ENCODE peak calls at places on chromosomes 5 and 9, in six cellular contexts. F, Z, K, D, C and X are unnamed samples.
A peak's percentile ranks its signal among the peaks of the same experiment; 100 is the strongest.

GRCh38 chr5:35415305-35415704 is 185.0 kb upstream of the PRLR start:
- DNase-seq in K (no peak), F (no peak), Z (no peak), D (no peak), C (no peak), X (no peak)

GRCh38 chr9:95010431-95010838 is 283.9 kb downstream of the AOPEP start:
- DNase-seq in K (no peak), D (no peak), F (no peak), Z (no peak), C (no peak), X (no peak)

GRCh38 chr9:19404278-19405075 is 4.3 kb upstream of the ACER2 start:
- DNase-seq in D (no peak), F (no peak), Z (no peak), C (no peak), K (no peak), X (no peak)

GRCh38 chr9:124357591-124358361 is 57.5 kb downstream of the PSMB7 start:
- DNase-seq in F (no peak), K (no peak), C (no peak), D (no peak), Z (no peak), X (no peak)

GRCh38 chr5:172940242-172941066 is 18.8 kb upstream of the RPL26L1 start:
- DNase-seq in D (no peak), F (no peak), C (peak; percentile 77), Z (peak; percentile 24), K (no peak), X (no peak)

GRCh38 chr9:95880011-95880690 is 4.7 kb downstream of the ERCC6L2 start:
- DNase-seq in Z (no peak), F (no peak), K (no peak), D (no peak), C (no peak), X (no peak)

GRCh38 chr5:74201334-74202081 is 439.0 kb downstream of the ENC1 start:
- DNase-seq in F (peak; percentile 58), Z (peak; percentile 61), C (no peak), K (peak; percentile 27), D (no peak), X (peak; percentile 72)

GRCh38 chr5:59128646-59129290 is 545.9 kb downstream of the RAB3C start:
- DNase-seq in C (no peak), K (no peak), Z (no peak), D (no peak), F (no peak), X (no peak)

GRCh38 chr5:108093186-108093585 is 288.7 kb downstream of the FBXL17 start:
- DNase-seq in K (no peak), C (no peak), F (no peak), Z (no peak), D (no peak), X (no peak)

GRCh38 chr9:137030528-137030927 is 1.4 kb downstream of the FUT7 start:
- DNase-seq in Z (no peak), K (no peak), D (no peak), F (no peak), C (peak; percentile 75), X (no peak)

GRCh38 chr5:82684659-82685058 is 392.5 kb downstream of the TMEM167A start:
- DNase-seq in Z (no peak), D (no peak), C (no peak), F (no peak), K (no peak), X (no peak)

GRCh38 chr5:150377964-150378694 is 20.6 kb downstream of the TCOF1 start:
- DNase-seq in Z (no peak), K (no peak), D (no peak), F (no peak), C (no peak), X (no peak)

GRCh38 chr9:2817987-2818386 is 25.9 kb downstream of the PUM3 start:
- DNase-seq in F (no peak), C (no peak), Z (no peak), K (no peak), D (no peak), X (no peak)

GRCh38 chr5:138178516-138179276 is at the start of the genes BRD8 and KIF20A:
- DNase-seq in F (peak; percentile 97), Z (peak; percentile 98), C (peak; percentile 96), K (peak; percentile 99), D (peak; percentile 98), X (peak; percentile 98)

GRCh38 chr5:6734243-6734695 is 21.0 kb downstream of the TENT4A start:
- DNase-seq in C (no peak), Z (peak; percentile 70), D (no peak), F (peak; percentile 52), K (peak; percentile 18), X (no peak)

GRCh38 chr5:175873090-175873454 is 1.7 kb downstream of the CPLX2 start:
- DNase-seq in F (no peak), K (no peak), Z (no peak), D (peak; percentile 65), C (peak; percentile 57), X (peak; percentile 84)

GRCh38 chr5:528625-529511 is 4.6 kb upstream of the SLC9A3 start:
- DNase-seq in D (no peak), Z (peak; percentile 34), F (peak; percentile 9), K (no peak), C (peak; percentile 41), X (peak; percentile 9)

GRCh38 chr9:112552229-112553050 is 65.8 kb downstream of the KIAA1958 start:
- DNase-seq in C (no peak), D (no peak), F (no peak), Z (no peak), K (no peak), X (no peak)

GRCh38 chr5:166270712-166271111 is 2020.7 kb upstream of the WWC1 start:
- DNase-seq in K (no peak), D (no peak), F (no peak), C (no peak), Z (no peak), X (no peak)

GRCh38 chr5:180068519-180069090 is 3.0 kb downstream of the RNF130 start:
- DNase-seq in K (no peak), Z (no peak), F (no peak), D (no peak), C (no peak), X (no peak)

GRCh38 chr9:131658753-131659129 is 81.1 kb downstream of the RAPGEF1 start:
- DNase-seq in C (no peak), K (no peak), F (no peak), Z (no peak), D (no peak), X (no peak)

GRCh38 chr9:27124151-27124550 is 15.1 kb downstream of the TEK start:
- DNase-seq in F (no peak), Z (no peak), C (no peak), D (no peak), K (no peak), X (no peak)

GRCh38 chr9:27117489-27118135 is 8.6 kb downstream of the TEK start:
- DNase-seq in Z (peak; percentile 56), F (peak; percentile 90), C (peak; percentile 65), K (no peak), D (peak; percentile 35), X (no peak)

DNA sequence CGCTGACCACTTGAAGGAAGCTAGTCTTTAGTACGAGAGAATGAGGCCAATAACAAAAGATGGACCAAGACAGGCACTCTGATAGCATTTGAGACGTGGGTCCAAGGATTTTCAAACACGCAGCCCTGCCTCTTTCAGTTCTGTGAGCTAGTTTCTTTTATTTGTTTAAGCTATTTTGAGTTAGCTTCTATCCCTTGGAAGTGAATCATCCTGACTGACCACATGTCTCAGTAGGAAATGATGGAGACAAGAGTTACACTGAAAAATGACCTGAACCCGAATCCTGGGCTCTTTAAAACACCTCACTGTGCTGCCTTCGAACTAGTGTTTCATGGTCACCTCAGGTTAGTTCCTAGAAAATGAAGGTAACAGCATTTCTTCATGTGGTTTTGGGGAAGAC is 9.9 kb downstream of the TEK start:
- DNase-seq in K (no peak), C (no peak), D (no peak), Z (no peak), F (no peak), X (no peak)
- H3K4me1 ChIP-seq in K (no peaks in the 10 kb centered on the region), C (peaks cover 21% of the 10 kb centered on the region), D (peaks cover 7% of the 10 kb centered on the region), Z (no peaks in the 10 kb centered on the region), F (peaks cover 34% of the 10 kb centered on the region), X (no peaks in the 10 kb centered on the region)

GRCh38 chr9:33682551-33682950 is 112.8 kb upstream of the PRSS3 start:
- DNase-seq in C (no peak), K (no peak), Z (no peak), D (no peak), F (no peak), X (no peak)

GRCh38 chr9:33676746-33677505 is 118.4 kb upstream of the PRSS3 start:
- DNase-seq in C (peak; percentile 46), F (peak; percentile 28), K (no peak), Z (peak; percentile 45), D (peak; percentile 63), X (peak; percentile 80)

GRCh38 chr9:33677506-33677809 is 117.9 kb upstream of the PRSS3 start:
- DNase-seq in Z (no peak), C (no peak), F (no peak), K (no peak), D (no peak), X (no peak)

GRCh38 chr9:33677961-33678360 is 117.4 kb upstream of the PRSS3 start:
- DNase-seq in D (no peak), Z (no peak), F (no peak), K (no peak), C (no peak), X (no peak)
- H3K27me3 ChIP-seq in D (no peaks in the 10 kb centered on the region), Z (no peaks in the 10 kb centered on the region), F (peaks cover 60% of the 10 kb centered on the region), K (no peaks in the 10 kb centered on the region), C (peaks cover 26% of the 10 kb centered on the region), X (no peaks in the 10 kb centered on the region)

GRCh38 chr5:141439411-141440141 is 9.3 kb downstream of the PCDHGA12 start:
- DNase-seq in Z (no peak), K (no peak), D (no peak), C (no peak), F (peak; percentile 37), X (no peak)
- H3K9me3 ChIP-seq in Z (peaks cover 18% of the 10 kb centered on the region), K (no peaks in the 10 kb centered on the region), D (no peaks in the 10 kb centered on the region), C (peaks cover 46% of the 10 kb centered on the region), F (peaks cover 76% of the 10 kb centered on the region), X (no peaks in the 10 kb centered on the region)

DNA sequence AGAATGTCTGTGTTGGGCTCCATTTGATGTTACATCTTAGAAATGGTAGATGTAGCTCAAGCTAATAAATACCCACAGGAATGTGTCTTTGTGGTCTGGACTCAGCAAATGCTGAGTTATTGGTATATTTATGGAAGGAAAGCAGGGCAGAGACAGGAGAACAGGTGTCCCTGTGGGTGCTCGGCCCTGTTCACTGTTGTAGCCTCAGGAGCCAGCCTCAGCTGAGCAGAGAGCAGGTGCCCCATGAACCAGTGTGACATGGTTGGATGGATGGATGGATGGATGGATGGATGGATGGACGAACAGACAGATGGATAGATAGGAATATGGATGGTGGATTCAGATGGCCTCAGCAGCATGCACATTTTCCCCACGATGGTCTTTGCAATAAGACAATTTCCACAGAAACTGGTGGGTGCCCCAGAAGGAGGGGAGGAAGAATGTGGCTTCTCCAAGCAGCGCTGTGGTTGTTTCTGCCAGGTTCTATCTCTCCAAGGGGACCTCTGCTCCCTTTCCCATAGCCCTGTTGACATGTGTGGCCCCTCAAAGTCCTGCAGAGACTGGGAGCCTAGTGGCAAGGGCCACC is 8.2 kb upstream of the IRF1 start:
- DNase-seq in K (peak; percentile 5), F (peak; percentile 10), C (no peak), Z (no peak), D (no peak), X (no peak)
- H3K4me1 ChIP-seq in K (peaks cover 44% of the 10 kb centered on the region), F (peaks cover 70% of the 10 kb centered on the region), C (peaks cover 65% of the 10 kb centered on the region), Z (no peaks in the 10 kb centered on the region), D (peaks cover 3% of the 10 kb centered on the region), X (peaks cover 4% of the 10 kb centered on the region)